ENCODE peak calls at places on chromosomes 2 and 18, in ten cellular contexts. S is lower leg skin; U is hypothalamus; T is pancreas; P is kidney epithelial cell; X is stimulated activated CD4-positive, alpha-beta T cell treated with anti-CD3 and anti-CD28 coated beads, Interleukin-12 subunit alpha, Interleukin-12 subunit beta, amount 100 ng/mL, for 24 hours; B is posterior vena cava; W is epithelial cell of esophagus; I is C1 segment of cervical spinal cord; O is GM23338. M is an unnamed sample.
A peak's percentile ranks its signal among the peaks of the same experiment; 100 is the strongest.

GRCh38 chr18:79395761-79396404 is at the start of gene NFATC1:
- DNase-seq in B (peak; percentile 97), W (peak; percentile 67), O (peak; percentile 78), P (no peak), I (no peak), S (peak; percentile 97), X (peak; percentile 77), U (peak; percentile 41), T (no peak), M (peak; percentile 38)

GRCh38 chr2:12652723-12653122 is 64.0 kb upstream of the TRIB2 start:
- DNase-seq in T (no peak), O (no peak), S (no peak), P (no peak), U (no peak), B (no peak), I (no peak), X (no peak), W (no peak), M (no peak)

GRCh38 chr2:53770264-53770663 is 2.7 kb downstream of the CHAC2 start:
- DNase-seq in P (no peak), I (no peak), W (peak; percentile 72), X (no peak), S (no peak), T (no peak), O (no peak), B (no peak), U (no peak), M (no peak)

GRCh38 chr2:43184339-43184895 is 42.0 kb downstream of the ZFP36L2 start:
- DNase-seq in W (peak; percentile 97), P (peak; percentile 87), B (no peak), S (no peak), U (no peak), T (no peak), I (no peak), X (no peak), O (no peak), M (no peak)

GRCh38 chr18:49853436-49853835 is 40.1 kb upstream of the ACAA2 start:
- DNase-seq in U (no peak), O (no peak), S (peak; percentile 83), T (no peak), X (no peak), B (no peak), W (no peak), I (no peak), P (no peak), M (no peak)

GRCh38 chr18:37254256-37254880 is 311.2 kb downstream of the CELF4 start:
- DNase-seq in P (no peak), S (no peak), T (no peak), U (no peak), B (peak; percentile 77), X (no peak), I (no peak), O (peak; percentile 28), W (no peak), M (no peak)

GRCh38 chr18:56870982-56871381 is 219.8 kb downstream of the WDR7 start:
- DNase-seq in B (no peak), T (no peak), X (no peak), W (no peak), I (no peak), P (no peak), S (no peak), O (no peak), U (no peak), M (no peak)

GRCh38 chr18:27994571-27994970 is 182.4 kb downstream of the CDH2 start:
- DNase-seq in T (no peak), I (no peak), S (no peak), O (no peak), B (no peak), W (no peak), U (no peak), P (no peak), X (no peak), M (no peak)

GRCh38 chr2:98297817-98298684 is 48.2 kb upstream of the CNGA3 start:
- DNase-seq in X (no peak), O (peak; percentile 50), S (no peak), W (no peak), I (no peak), T (no peak), P (no peak), U (no peak), B (no peak), M (no peak)

GRCh38 chr2:33579226-33579625 is 19.9 kb downstream of the FAM98A start:
- DNase-seq in W (no peak), O (no peak), X (no peak), P (no peak), T (no peak), U (no peak), B (no peak), I (no peak), S (no peak), M (no peak)

GRCh38 chr18:29028560-29028959 is 851.6 kb upstream of the CDH2 start:
- DNase-seq in W (no peak), O (no peak), T (no peak), U (no peak), B (no peak), S (no peak), P (no peak), X (no peak), I (no peak), M (no peak)

GRCh38 chr2:73134471-73134870 is 21.7 kb upstream of the RAB11FIP5 start:
- DNase-seq in I (no peak), T (no peak), B (no peak), O (no peak), S (no peak), U (no peak), P (no peak), X (no peak), W (no peak), M (no peak)

GRCh38 chr2:51387235-51387634 is 355.3 kb upstream of the NRXN1 start:
- DNase-seq in X (no peak), U (no peak), S (no peak), W (no peak), O (no peak), B (no peak), I (no peak), T (no peak), P (no peak), M (no peak)

GRCh38 chr18:58862851-58863538 is 1.7 kb upstream of the ZNF532 start:
- DNase-seq in S (peak; percentile 88), X (no peak), B (no peak), P (no peak), W (peak; percentile 48), T (no peak), U (peak; percentile 32), I (peak; percentile 52), O (peak; percentile 57), M (peak; percentile 48)

GRCh38 chr2:197163755-197164753 is 146.5 kb downstream of the ANKRD44 start:
- DNase-seq in I (no peak), U (peak; percentile 28), B (no peak), X (no peak), S (no peak), P (no peak), T (peak; percentile 60), O (peak; percentile 84), W (no peak), M (no peak)

GRCh38 chr2:152581360-152581759 is 135.9 kb downstream of the PRPF40A start:
- DNase-seq in S (no peak), X (no peak), O (no peak), B (no peak), I (no peak), T (no peak), W (peak; percentile 24), P (no peak), U (no peak), M (no peak)

GRCh38 chr2:233449921-233450853 is 95.9 kb downstream of the DGKD start:
- DNase-seq in W (no peak), U (no peak), S (peak; percentile 60), I (no peak), P (no peak), X (no peak), T (peak; percentile 37), O (no peak), B (peak; percentile 75), M (no peak)

GRCh38 chr2:240921319-240922233 is 15.4 kb downstream of the CROCC2 start:
- DNase-seq in T (peak; percentile 69), X (no peak), W (peak; percentile 77), O (no peak), S (peak; percentile 94), P (peak; percentile 55), B (peak; percentile 95), I (no peak), U (no peak), M (no peak)

GRCh38 chr2:126543081-126543480 is 112.9 kb upstream of the GYPC start:
- DNase-seq in S (no peak), B (no peak), U (no peak), X (no peak), I (no peak), O (peak; percentile 27), P (no peak), W (no peak), T (no peak), M (no peak)

GRCh38 chr18:36187826-36188721 is 777 bp downstream of the MOCOS start:
- DNase-seq in X (no peak), B (no peak), I (no peak), U (no peak), O (peak; percentile 61), W (peak; percentile 53), T (peak; percentile 80), P (no peak), S (peak; percentile 86), M (no peak)

GRCh38 chr2:120620025-120620793 is 115.5 kb upstream of the GLI2 start:
- DNase-seq in T (no peak), I (no peak), S (no peak), P (no peak), B (peak; percentile 11), U (no peak), O (no peak), X (no peak), W (peak; percentile 97), M (no peak)

GRCh38 chr18:43001821-43002220 is 113.7 kb downstream of the RIT2 start:
- DNase-seq in W (no peak), P (no peak), O (no peak), X (no peak), B (no peak), S (no peak), T (no peak), U (no peak), I (no peak), M (no peak)

GRCh38 chr2:58734365-58734764 is 493.2 kb upstream of the FANCL start:
- DNase-seq in S (no peak), U (no peak), W (peak; percentile 88), T (no peak), P (peak; percentile 42), X (no peak), O (no peak), I (no peak), B (no peak), M (no peak)

GRCh38 chr2:59959944-59960343 is 593.5 kb downstream of the BCL11A start:
- DNase-seq in B (no peak), X (no peak), P (no peak), O (peak; percentile 74), I (no peak), U (no peak), W (no peak), S (no peak), T (no peak), M (no peak)

GRCh38 chr2:15412309-15412708 is 148.8 kb downstream of the NBAS start:
- DNase-seq in P (no peak), W (no peak), T (no peak), O (no peak), U (no peak), I (no peak), S (no peak), X (no peak), B (no peak), M (no peak)

GRCh38 chr2:167147254-167147941 is 259.1 kb downstream of the XIRP2 start:
- DNase-seq in U (no peak), O (no peak), T (no peak), S (no peak), P (no peak), W (no peak), I (no peak), B (no peak), X (no peak), M (no peak)

GRCh38 chr18:73124165-73124564 is 256.4 kb upstream of the NETO1 start:
- DNase-seq in P (peak; percentile 4), B (no peak), U (no peak), O (no peak), S (no peak), W (no peak), T (no peak), I (no peak), X (no peak), M (no peak)

GRCh38 chr2:127607399-127607908 is 38.5 kb upstream of the GPR17 start:
- DNase-seq in W (no peak), I (no peak), B (peak; percentile 35), S (peak; percentile 57), X (no peak), O (no peak), U (no peak), T (peak; percentile 22), P (no peak), M (no peak)

M was measured in substantia nigra.